ENCODE peak calls at places on chromosomes 2 and 18, in seven cellular contexts. One of them, this sample, is unnamed.

GRCh38 chr2:213806125-213806726 is 522.0 kb downstream of the SPAG16 start:
- DNase-seq in activated CD8-positive, alpha-beta memory T cell treated with anti-CD3 and anti-CD28 coated beads, Interleukin-2, amount 10 ng/mL, durations not matched to agents 7 days and 5 days: no peak
- DNase-seq in GM19239: no peak
- DNase-seq in activated gamma-delta T cell treated with anti-CD3 and anti-CD28 coated beads, Interleukin-2, amount 50 U/mL, for 16 hours: no peak
- DNase-seq in astrocyte: peak; percentile 6
- DNase-seq in HFFc6: peak; percentile 28
- DNase-seq in T-helper 1 cell: no peak
- DNase-seq in this sample: no peak

GRCh38 chr2:222707689-222708273 is 36.3 kb downstream of the MOGAT1 start:
- DNase-seq in activated CD8-positive, alpha-beta memory T cell treated with anti-CD3 and anti-CD28 coated beads, Interleukin-2, amount 10 ng/mL, durations not matched to agents 7 days and 5 days: peak; percentile 63
- DNase-seq in GM19239: no peak
- DNase-seq in activated gamma-delta T cell treated with anti-CD3 and anti-CD28 coated beads, Interleukin-2, amount 50 U/mL, for 16 hours: no peak
- DNase-seq in astrocyte: peak; percentile 90
- DNase-seq in HFFc6: peak; percentile 80
- DNase-seq in T-helper 1 cell: no peak
- DNase-seq in this sample: no peak

GRCh38 chr18:46423226-46423805 is 233.7 kb downstream of the LOXHD1 start:
- DNase-seq in activated CD8-positive, alpha-beta memory T cell treated with anti-CD3 and anti-CD28 coated beads, Interleukin-2, amount 10 ng/mL, durations not matched to agents 7 days and 5 days: peak; percentile 26
- DNase-seq in GM19239: no peak
- DNase-seq in activated gamma-delta T cell treated with anti-CD3 and anti-CD28 coated beads, Interleukin-2, amount 50 U/mL, for 16 hours: no peak
- DNase-seq in astrocyte: no peak
- DNase-seq in HFFc6: no peak
- DNase-seq in T-helper 1 cell: no peak
- DNase-seq in this sample: no peak

GRCh38 chr2:98608962-98609604 is 694 bp downstream of the UNC50 start:
- DNase-seq in activated CD8-positive, alpha-beta memory T cell treated with anti-CD3 and anti-CD28 coated beads, Interleukin-2, amount 10 ng/mL, durations not matched to agents 7 days and 5 days: no peak
- DNase-seq in GM19239: no peak
- DNase-seq in activated gamma-delta T cell treated with anti-CD3 and anti-CD28 coated beads, Interleukin-2, amount 50 U/mL, for 16 hours: no peak
- DNase-seq in astrocyte: peak; percentile 55
- DNase-seq in HFFc6: peak; percentile 49
- DNase-seq in T-helper 1 cell: no peak
- DNase-seq in this sample: peak; percentile 35

GRCh38 chr18:5461056-5461455 is 82.7 kb downstream of the EPB41L3 start:
- DNase-seq in activated CD8-positive, alpha-beta memory T cell treated with anti-CD3 and anti-CD28 coated beads, Interleukin-2, amount 10 ng/mL, durations not matched to agents 7 days and 5 days: no peak
- DNase-seq in GM19239: no peak
- DNase-seq in activated gamma-delta T cell treated with anti-CD3 and anti-CD28 coated beads, Interleukin-2, amount 50 U/mL, for 16 hours: no peak
- DNase-seq in astrocyte: no peak
- DNase-seq in HFFc6: no peak
- DNase-seq in T-helper 1 cell: no peak
- DNase-seq in this sample: no peak

GRCh38 chr2:76711490-76711889 is 810.7 kb downstream of the LRRTM4 start:
- DNase-seq in activated CD8-positive, alpha-beta memory T cell treated with anti-CD3 and anti-CD28 coated beads, Interleukin-2, amount 10 ng/mL, durations not matched to agents 7 days and 5 days: no peak
- DNase-seq in GM19239: no peak
- DNase-seq in activated gamma-delta T cell treated with anti-CD3 and anti-CD28 coated beads, Interleukin-2, amount 50 U/mL, for 16 hours: no peak
- DNase-seq in astrocyte: no peak
- DNase-seq in HFFc6: no peak
- DNase-seq in T-helper 1 cell: no peak
- DNase-seq in this sample: no peak

GRCh38 chr2:24831216-24831615 is 38.0 kb downstream of the CENPO start:
- DNase-seq in activated CD8-positive, alpha-beta memory T cell treated with anti-CD3 and anti-CD28 coated beads, Interleukin-2, amount 10 ng/mL, durations not matched to agents 7 days and 5 days: no peak
- DNase-seq in GM19239: no peak
- DNase-seq in activated gamma-delta T cell treated with anti-CD3 and anti-CD28 coated beads, Interleukin-2, amount 50 U/mL, for 16 hours: no peak
- DNase-seq in astrocyte: no peak
- DNase-seq in HFFc6: no peak
- DNase-seq in T-helper 1 cell: no peak
- DNase-seq in this sample: no peak

GRCh38 chr2:188599140-188599539 is 307.5 kb downstream of the GULP1 start:
- DNase-seq in activated CD8-positive, alpha-beta memory T cell treated with anti-CD3 and anti-CD28 coated beads, Interleukin-2, amount 10 ng/mL, durations not matched to agents 7 days and 5 days: no peak
- DNase-seq in GM19239: no peak
- DNase-seq in activated gamma-delta T cell treated with anti-CD3 and anti-CD28 coated beads, Interleukin-2, amount 50 U/mL, for 16 hours: no peak
- DNase-seq in astrocyte: peak; percentile 92
- DNase-seq in HFFc6: no peak
- DNase-seq in T-helper 1 cell: no peak
- DNase-seq in this sample: no peak

GRCh38 chr2:239376942-239377531 is 23.8 kb downstream of the HDAC4 start:
- DNase-seq in activated CD8-positive, alpha-beta memory T cell treated with anti-CD3 and anti-CD28 coated beads, Interleukin-2, amount 10 ng/mL, durations not matched to agents 7 days and 5 days: no peak
- DNase-seq in GM19239: no peak
- DNase-seq in activated gamma-delta T cell treated with anti-CD3 and anti-CD28 coated beads, Interleukin-2, amount 50 U/mL, for 16 hours: no peak
- DNase-seq in astrocyte: no peak
- DNase-seq in HFFc6: no peak
- DNase-seq in T-helper 1 cell: no peak
- DNase-seq in this sample: no peak

GRCh38 chr2:214899751-214900150 is 90.3 kb upstream of the BARD1 start:
- DNase-seq in activated CD8-positive, alpha-beta memory T cell treated with anti-CD3 and anti-CD28 coated beads, Interleukin-2, amount 10 ng/mL, durations not matched to agents 7 days and 5 days: no peak
- DNase-seq in GM19239: no peak
- DNase-seq in activated gamma-delta T cell treated with anti-CD3 and anti-CD28 coated beads, Interleukin-2, amount 50 U/mL, for 16 hours: no peak
- DNase-seq in astrocyte: no peak
- DNase-seq in HFFc6: no peak
- DNase-seq in T-helper 1 cell: no peak
- DNase-seq in this sample: no peak

GRCh38 chr2:120673205-120673550 is 62.5 kb upstream of the GLI2 start:
- DNase-seq in activated CD8-positive, alpha-beta memory T cell treated with anti-CD3 and anti-CD28 coated beads, Interleukin-2, amount 10 ng/mL, durations not matched to agents 7 days and 5 days: no peak
- DNase-seq in GM19239: no peak
- DNase-seq in activated gamma-delta T cell treated with anti-CD3 and anti-CD28 coated beads, Interleukin-2, amount 50 U/mL, for 16 hours: no peak
- DNase-seq in astrocyte: no peak
- DNase-seq in HFFc6: no peak
- DNase-seq in T-helper 1 cell: no peak
- DNase-seq in this sample: no peak

GRCh38 chr2:37500031-37500430 is 155.6 kb downstream of the QPCT start:
- DNase-seq in activated CD8-positive, alpha-beta memory T cell treated with anti-CD3 and anti-CD28 coated beads, Interleukin-2, amount 10 ng/mL, durations not matched to agents 7 days and 5 days: no peak
- DNase-seq in GM19239: no peak
- DNase-seq in activated gamma-delta T cell treated with anti-CD3 and anti-CD28 coated beads, Interleukin-2, amount 50 U/mL, for 16 hours: no peak
- DNase-seq in astrocyte: peak; percentile 77
- DNase-seq in HFFc6: peak; percentile 62
- DNase-seq in T-helper 1 cell: no peak
- DNase-seq in this sample: no peak

GRCh38 chr2:217858519-217859466 is 144.0 kb downstream of the TNS1 start:
- DNase-seq in activated CD8-positive, alpha-beta memory T cell treated with anti-CD3 and anti-CD28 coated beads, Interleukin-2, amount 10 ng/mL, durations not matched to agents 7 days and 5 days: no peak
- DNase-seq in GM19239: no peak
- DNase-seq in activated gamma-delta T cell treated with anti-CD3 and anti-CD28 coated beads, Interleukin-2, amount 50 U/mL, for 16 hours: no peak
- DNase-seq in astrocyte: peak; percentile 78
- DNase-seq in HFFc6: peak; percentile 91
- DNase-seq in T-helper 1 cell: no peak
- DNase-seq in this sample: peak; percentile 61

GRCh38 chr18:59691046-59691395 is 6.2 kb downstream of the CCBE1 start:
- DNase-seq in activated CD8-positive, alpha-beta memory T cell treated with anti-CD3 and anti-CD28 coated beads, Interleukin-2, amount 10 ng/mL, durations not matched to agents 7 days and 5 days: no peak
- DNase-seq in GM19239: no peak
- DNase-seq in activated gamma-delta T cell treated with anti-CD3 and anti-CD28 coated beads, Interleukin-2, amount 50 U/mL, for 16 hours: no peak
- DNase-seq in astrocyte: peak; percentile 72
- DNase-seq in HFFc6: peak; percentile 38
- DNase-seq in T-helper 1 cell: no peak
- DNase-seq in this sample: no peak

GRCh38 chr2:119419803-119420508 is 11.7 kb upstream of the TMEM37 start:
- DNase-seq in activated CD8-positive, alpha-beta memory T cell treated with anti-CD3 and anti-CD28 coated beads, Interleukin-2, amount 10 ng/mL, durations not matched to agents 7 days and 5 days: no peak
- DNase-seq in GM19239: no peak
- DNase-seq in activated gamma-delta T cell treated with anti-CD3 and anti-CD28 coated beads, Interleukin-2, amount 50 U/mL, for 16 hours: no peak
- DNase-seq in astrocyte: no peak
- DNase-seq in HFFc6: no peak
- DNase-seq in T-helper 1 cell: no peak
- DNase-seq in this sample: no peak

GRCh38 chr2:149747456-149747855 is 159.9 kb upstream of the MMADHC start:
- DNase-seq in activated CD8-positive, alpha-beta memory T cell treated with anti-CD3 and anti-CD28 coated beads, Interleukin-2, amount 10 ng/mL, durations not matched to agents 7 days and 5 days: no peak
- DNase-seq in GM19239: no peak
- DNase-seq in activated gamma-delta T cell treated with anti-CD3 and anti-CD28 coated beads, Interleukin-2, amount 50 U/mL, for 16 hours: no peak
- DNase-seq in astrocyte: peak; percentile 52
- DNase-seq in HFFc6: no peak
- DNase-seq in T-helper 1 cell: no peak
- DNase-seq in this sample: no peak

GRCh38 chr2:106165064-106165463 is 29.0 kb downstream of the UXS1 start:
- DNase-seq in activated CD8-positive, alpha-beta memory T cell treated with anti-CD3 and anti-CD28 coated beads, Interleukin-2, amount 10 ng/mL, durations not matched to agents 7 days and 5 days: no peak
- DNase-seq in GM19239: no peak
- DNase-seq in activated gamma-delta T cell treated with anti-CD3 and anti-CD28 coated beads, Interleukin-2, amount 50 U/mL, for 16 hours: no peak
- DNase-seq in astrocyte: no peak
- DNase-seq in HFFc6: no peak
- DNase-seq in T-helper 1 cell: no peak
- DNase-seq in this sample: no peak

GRCh38 chr2:9192712-9193111 is 13.9 kb upstream of the ASAP2 start:
- DNase-seq in activated CD8-positive, alpha-beta memory T cell treated with anti-CD3 and anti-CD28 coated beads, Interleukin-2, amount 10 ng/mL, durations not matched to agents 7 days and 5 days: no peak
- DNase-seq in GM19239: no peak
- DNase-seq in activated gamma-delta T cell treated with anti-CD3 and anti-CD28 coated beads, Interleukin-2, amount 50 U/mL, for 16 hours: no peak
- DNase-seq in astrocyte: no peak
- DNase-seq in HFFc6: no peak
- DNase-seq in T-helper 1 cell: no peak
- DNase-seq in this sample: no peak

GRCh38 chr2:217223222-217223930 is 363.5 kb upstream of the TNP1 start:
- DNase-seq in activated CD8-positive, alpha-beta memory T cell treated with anti-CD3 and anti-CD28 coated beads, Interleukin-2, amount 10 ng/mL, durations not matched to agents 7 days and 5 days: peak; percentile 85
- DNase-seq in GM19239: peak; percentile 25
- DNase-seq in activated gamma-delta T cell treated with anti-CD3 and anti-CD28 coated beads, Interleukin-2, amount 50 U/mL, for 16 hours: no peak
- DNase-seq in astrocyte: peak; percentile 98
- DNase-seq in HFFc6: peak; percentile 85
- DNase-seq in T-helper 1 cell: no peak
- DNase-seq in this sample: peak; percentile 16

GRCh38 chr2:187155472-187155871 is 292.6 kb downstream of the CALCRL start:
- DNase-seq in activated CD8-positive, alpha-beta memory T cell treated with anti-CD3 and anti-CD28 coated beads, Interleukin-2, amount 10 ng/mL, durations not matched to agents 7 days and 5 days: no peak
- DNase-seq in GM19239: no peak
- DNase-seq in activated gamma-delta T cell treated with anti-CD3 and anti-CD28 coated beads, Interleukin-2, amount 50 U/mL, for 16 hours: no peak
- DNase-seq in astrocyte: no peak
- DNase-seq in HFFc6: no peak
- DNase-seq in T-helper 1 cell: no peak
- DNase-seq in this sample: no peak

GRCh38 chr2:65920659-65921058 is 488.3 kb upstream of the SPRED2 start:
- DNase-seq in activated CD8-positive, alpha-beta memory T cell treated with anti-CD3 and anti-CD28 coated beads, Interleukin-2, amount 10 ng/mL, durations not matched to agents 7 days and 5 days: no peak
- DNase-seq in GM19239: no peak
- DNase-seq in activated gamma-delta T cell treated with anti-CD3 and anti-CD28 coated beads, Interleukin-2, amount 50 U/mL, for 16 hours: no peak
- DNase-seq in astrocyte: no peak
- DNase-seq in HFFc6: no peak
- DNase-seq in T-helper 1 cell: no peak
- DNase-seq in this sample: no peak

GRCh38 chr2:232269867-232270266 is 108.7 kb upstream of the ALPP start:
- DNase-seq in activated CD8-positive, alpha-beta memory T cell treated with anti-CD3 and anti-CD28 coated beads, Interleukin-2, amount 10 ng/mL, durations not matched to agents 7 days and 5 days: no peak
- DNase-seq in GM19239: no peak
- DNase-seq in activated gamma-delta T cell treated with anti-CD3 and anti-CD28 coated beads, Interleukin-2, amount 50 U/mL, for 16 hours: no peak
- DNase-seq in astrocyte: no peak
- DNase-seq in HFFc6: no peak
- DNase-seq in T-helper 1 cell: no peak
- DNase-seq in this sample: no peak

GRCh38 chr2:26251893-26252292 is 7.2 kb downstream of the HADHB start:
- DNase-seq in activated CD8-positive, alpha-beta memory T cell treated with anti-CD3 and anti-CD28 coated beads, Interleukin-2, amount 10 ng/mL, durations not matched to agents 7 days and 5 days: no peak
- DNase-seq in GM19239: no peak
- DNase-seq in activated gamma-delta T cell treated with anti-CD3 and anti-CD28 coated beads, Interleukin-2, amount 50 U/mL, for 16 hours: no peak
- DNase-seq in astrocyte: peak; percentile 29
- DNase-seq in HFFc6: no peak
- DNase-seq in T-helper 1 cell: no peak
- DNase-seq in this sample: peak; percentile 65

GRCh38 chr2:46229134-46230063 is 67.8 kb upstream of the EPAS1 start:
- DNase-seq in activated CD8-positive, alpha-beta memory T cell treated with anti-CD3 and anti-CD28 coated beads, Interleukin-2, amount 10 ng/mL, durations not matched to agents 7 days and 5 days: peak; percentile 75
- DNase-seq in GM19239: no peak
- DNase-seq in activated gamma-delta T cell treated with anti-CD3 and anti-CD28 coated beads, Interleukin-2, amount 50 U/mL, for 16 hours: no peak
- DNase-seq in astrocyte: peak; percentile 90
- DNase-seq in HFFc6: no peak
- DNase-seq in T-helper 1 cell: peak; percentile 13
- DNase-seq in this sample: no peak

GRCh38 chr2:173997779-173998178 is 32.6 kb upstream of the SP3 start:
- DNase-seq in activated CD8-positive, alpha-beta memory T cell treated with anti-CD3 and anti-CD28 coated beads, Interleukin-2, amount 10 ng/mL, durations not matched to agents 7 days and 5 days: no peak
- DNase-seq in GM19239: no peak
- DNase-seq in activated gamma-delta T cell treated with anti-CD3 and anti-CD28 coated beads, Interleukin-2, amount 50 U/mL, for 16 hours: no peak
- DNase-seq in astrocyte: no peak
- DNase-seq in HFFc6: no peak
- DNase-seq in T-helper 1 cell: no peak
- DNase-seq in this sample: peak; percentile 69